ENCODE peak calls at places on chromosomes 6 and 20, in six cellular contexts. W is astrocyte; S is activated CD4-positive, alpha-beta T cell treated with anti-CD3 and anti-CD28 coated beads, Interleukin-2, amount 50 U/mL, for 48 hours; K is stimulated activated CD4-positive, alpha-beta T cell treated with anti-CD3 and anti-CD28 coated beads, Interleukin-1b, Interleukin-23, amount 100 ng/mL, for 1 hour; V is T47D; N is Calu3. T is an unnamed sample.
A peak's percentile ranks its signal among the peaks of the same experiment; 100 is the strongest.

GRCh38 chr20:44065401-44066340 is 121.3 kb downstream of the JPH2 start:
- DNase-seq in K (no peak), W (no peak), S (no peak), V (no peak), N (no peak), T (no peak)

GRCh38 chr20:25218109-25218486 is 22.6 kb downstream of the ENTPD6 start:
- DNase-seq in V (no peak), N (no peak), S (no peak), W (no peak), K (no peak), T (no peak)

GRCh38 chr6:167311286-167311685 is 13.6 kb upstream of the TTLL2 start:
- DNase-seq in S (no peak), N (no peak), W (no peak), V (no peak), K (no peak), T (no peak)

GRCh38 chr6:168037856-168038255 is 40.4 kb downstream of the KIF25 start:
- DNase-seq in W (no peak), S (no peak), V (peak; percentile 79), N (peak; percentile 33), K (no peak), T (no peak)

GRCh38 chr6:106643061-106643460 is 13.7 kb downstream of the QRSL1 start:
- DNase-seq in K (no peak), N (no peak), V (no peak), S (no peak), W (no peak), T (no peak)

GRCh38 chr6:143936986-143937765 is 70.9 kb downstream of the PLAGL1 start:
- DNase-seq in V (no peak), N (no peak), W (no peak), S (no peak), K (no peak), T (no peak)

GRCh38 chr20:44615876-44616603 is 33.7 kb downstream of the PKIG start:
- DNase-seq in K (no peak), S (no peak), V (no peak), N (no peak), W (no peak), T (no peak)

GRCh38 chr20:11001767-11002540 is 328.2 kb upstream of the JAG1 start:
- DNase-seq in W (peak; percentile 59), S (no peak), K (no peak), N (peak; percentile 41), V (peak; percentile 23), T (no peak)

GRCh38 chr20:48502016-48502415 is 325.8 kb downstream of the PREX1 start:
- DNase-seq in V (no peak), S (no peak), W (no peak), N (no peak), K (no peak), T (no peak)

GRCh38 chr6:139251377-139252017 is 40.3 kb downstream of the TXLNB start:
- DNase-seq in S (no peak), W (no peak), K (no peak), V (no peak), N (no peak), T (no peak)

T was measured in activated T-cell treated with anti-CD3 and anti-CD28 coated beads, Interleukin-2, amount 50 U/mL, for 48 hours.